ENCODE peak calls at places on chromosomes 5 and 9, in seven cellular contexts. N is mesendoderm, B is IMR-90, K is neuronal stem cell, G is GM23248, J is adipocyte, M is astrocyte. A is an unnamed sample. For H3K4me1, the result is how much of the 10 kb centered on the place peaks cover.

GRCh38 chr5:40405230-40405629 is 274.5 kb upstream of the PTGER4 start:
- DNase-seq in N (no peak), B (no peak), K (no peak), G (no peak), J (no peak), M (no peak), A (no peak)

GRCh38 chr9:22211588-22212360 is 202.7 kb upstream of the CDKN2B start:
- DNase-seq in N (no peak), B (peak), K (no peak), G (peak), J (peak), M (peak), A (peak)

GRCh38 chr9:35827486-35827885 is 1.0 kb downstream of the FAM221B start:
- DNase-seq in N (no peak), B (peak), K (no peak), G (peak), J (peak), M (peak), A (peak)

GRCh38 chr9:130186839-130187522 is 14.8 kb downstream of the NCS1 start:
- DNase-seq in N (peak), B (peak), K (no peak), G (peak), J (peak), M (peak), A (peak)

GRCh38 chr5:56610093-56610698 is 205.2 kb upstream of the MAP3K1 start:
- DNase-seq in N (peak), B (no peak), K (no peak), G (no peak), J (no peak), M (no peak), A (no peak)

GRCh38 chr9:120434532-120434931 is 145.4 kb downstream of the CDK5RAP2 start:
- DNase-seq in N (no peak), B (peak), K (no peak), G (peak), J (peak), M (peak), A (peak)

GRCh38 chr5:78797945-78798731 is 149.6 kb upstream of the LHFPL2 start:
- DNase-seq in N (no peak), B (no peak), K (no peak), G (peak), J (no peak), M (peak), A (no peak)

GRCh38 chr9:93677061-93677571 is 100.7 kb downstream of the PHF2 start:
- DNase-seq in N (no peak), B (no peak), K (no peak), G (no peak), J (no peak), M (no peak), A (no peak)

GRCh38 chr5:124461110-124461509 is 285.3 kb downstream of the ZNF608 start:
- DNase-seq in N (no peak), B (no peak), K (no peak), G (no peak), J (no peak), M (no peak), A (no peak)

GRCh38 chr9:85178486-85178885 is 509.0 kb downstream of the NTRK2 start:
- DNase-seq in N (peak), B (no peak), K (no peak), G (no peak), J (no peak), M (no peak), A (no peak)

GRCh38 chr5:151812757-151813309 is 41.1 kb downstream of the G3BP1 start:
- DNase-seq in N (no peak), B (peak), K (no peak), G (peak), J (peak), M (peak), A (peak)

GRCh38 chr5:151696470-151697061 is 9.9 kb upstream of the SPARC start:
- DNase-seq in N (peak), B (peak), K (no peak), G (peak), J (peak), M (peak), A (peak)

GRCh38 chr9:78919701-78920100 is 622.8 kb downstream of the PSAT1 start:
- DNase-seq in N (no peak), B (peak), K (no peak), G (no peak), J (no peak), M (peak), A (peak)

GRCh38 chr9:127035423-127035822 is 87.0 kb downstream of the ANGPTL2 start:
- DNase-seq in N (no peak), B (peak), K (no peak), G (peak), J (no peak), M (no peak), A (no peak)

GRCh38 chr9:127038531-127038930 is 83.9 kb downstream of the ANGPTL2 start:
- DNase-seq in N (no peak), B (no peak), K (no peak), G (no peak), J (no peak), M (no peak), A (no peak)

GRCh38 chr9:127035948-127036347 is 86.5 kb downstream of the ANGPTL2 start:
- DNase-seq in N (no peak), B (no peak), K (no peak), G (peak), J (peak), M (peak), A (peak)

GRCh38 chr9:127034691-127035090 is 87.7 kb downstream of the ANGPTL2 start:
- DNase-seq in N (no peak), B (no peak), K (no peak), G (no peak), J (no peak), M (no peak), A (no peak)

DNA sequence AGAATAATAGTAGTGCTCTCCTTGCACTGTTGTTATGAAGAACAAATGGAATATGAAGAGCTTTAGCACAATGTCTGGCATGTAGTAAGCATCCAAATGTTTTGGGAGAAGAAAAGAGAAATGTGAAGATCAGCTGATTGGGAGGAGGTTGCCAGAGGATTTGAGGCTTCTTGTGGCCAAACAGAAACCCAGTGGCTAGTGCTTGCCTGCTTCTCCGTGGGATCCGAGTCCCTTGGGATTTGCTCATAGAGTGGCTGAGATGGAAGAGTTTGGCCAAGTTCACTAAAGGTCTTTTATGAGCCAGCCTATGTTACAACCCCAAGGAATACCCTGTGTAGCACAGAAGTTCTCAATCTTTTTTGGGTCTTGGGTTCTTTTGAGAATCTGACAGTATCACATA is 86.0 kb downstream of the ANGPTL2 start:
- DNase-seq in N (no peak), B (no peak), K (no peak), G (no peak), J (no peak), M (no peak), A (no peak)
- H3K9ac ChIP-seq in N (no peak), B (no peak), K (no peak), G (no peak), J (peak), M (no peak), A (peak)

GRCh38 chr5:1110930-1111726 is 735 bp downstream of the SLC12A7 start:
- DNase-seq in N (peak), B (no peak), K (peak), G (peak), J (peak), M (no peak), A (no peak)

GRCh38 chr5:1108008-1108864 is 3.6 kb downstream of the SLC12A7 start:
- DNase-seq in N (no peak), B (no peak), K (no peak), G (no peak), J (no peak), M (no peak), A (no peak)

GRCh38 chr5:1110260-1110929 is 1.5 kb downstream of the SLC12A7 start:
- DNase-seq in N (no peak), B (no peak), K (no peak), G (no peak), J (no peak), M (no peak), A (no peak)

GRCh38 chr5:1108865-1109174 is 3.0 kb downstream of the SLC12A7 start:
- DNase-seq in N (no peak), B (no peak), K (no peak), G (no peak), J (no peak), M (no peak), A (no peak)

DNA sequence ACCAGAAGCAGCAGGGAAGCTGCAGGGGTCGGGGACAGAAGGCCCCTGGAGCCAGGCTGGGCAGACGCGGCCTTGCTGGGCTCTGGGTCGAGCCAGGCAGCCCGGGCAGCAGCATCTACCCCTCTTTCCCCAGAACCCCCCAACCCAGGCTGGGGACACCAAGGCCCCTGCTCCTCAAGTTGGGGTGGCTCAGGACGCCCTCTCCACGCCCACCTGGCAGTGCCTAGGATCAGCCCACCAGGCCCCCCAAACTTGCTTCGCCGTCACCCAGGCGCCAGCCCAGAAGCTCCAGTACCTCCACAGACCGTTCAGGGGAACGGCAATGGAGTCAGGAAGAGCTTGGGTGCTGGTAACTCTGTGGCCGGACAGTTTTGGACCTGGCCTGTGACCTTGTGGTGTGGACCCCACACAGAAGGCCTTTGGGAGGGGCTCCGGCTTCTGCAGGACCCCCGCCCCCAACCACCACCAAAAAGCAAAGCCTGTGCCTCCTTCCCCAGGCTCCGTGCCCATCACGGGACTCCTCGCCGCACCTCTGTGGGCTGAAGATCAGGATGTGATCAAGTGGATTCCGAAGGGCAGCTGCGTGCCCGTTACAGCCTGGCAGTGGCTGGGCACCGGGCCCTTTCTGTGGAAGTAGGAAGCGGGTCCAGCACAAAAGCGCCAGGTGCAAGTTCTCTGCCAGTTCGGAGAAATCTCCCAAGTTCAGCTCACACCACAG is 2.2 kb downstream of the SLC12A7 start:
- DNase-seq in N (no peak), B (no peak), K (no peak), G (no peak), J (no peak), M (no peak), A (no peak)
- H3K4me1 ChIP-seq in N (under half), B (under half), K (under half), G (under half), J (under half), M (under half), A (under half)

GRCh38 chr9:27154923-27155322 is 45.9 kb downstream of the TEK start:
- DNase-seq in N (peak), B (peak), K (no peak), G (peak), J (peak), M (peak), A (peak)

GRCh38 chr9:27150758-27151431 is 41.9 kb downstream of the TEK start:
- DNase-seq in N (no peak), B (peak), K (no peak), G (peak), J (peak), M (peak), A (peak)

GRCh38 chr9:27157086-27157485 is 48.1 kb downstream of the TEK start:
- DNase-seq in N (no peak), B (no peak), K (no peak), G (peak), J (peak), M (no peak), A (no peak)

GRCh38 chr9:27152398-27152715 is 43.3 kb downstream of the TEK start:
- DNase-seq in N (no peak), B (no peak), K (no peak), G (no peak), J (no peak), M (no peak), A (no peak)

DNA sequence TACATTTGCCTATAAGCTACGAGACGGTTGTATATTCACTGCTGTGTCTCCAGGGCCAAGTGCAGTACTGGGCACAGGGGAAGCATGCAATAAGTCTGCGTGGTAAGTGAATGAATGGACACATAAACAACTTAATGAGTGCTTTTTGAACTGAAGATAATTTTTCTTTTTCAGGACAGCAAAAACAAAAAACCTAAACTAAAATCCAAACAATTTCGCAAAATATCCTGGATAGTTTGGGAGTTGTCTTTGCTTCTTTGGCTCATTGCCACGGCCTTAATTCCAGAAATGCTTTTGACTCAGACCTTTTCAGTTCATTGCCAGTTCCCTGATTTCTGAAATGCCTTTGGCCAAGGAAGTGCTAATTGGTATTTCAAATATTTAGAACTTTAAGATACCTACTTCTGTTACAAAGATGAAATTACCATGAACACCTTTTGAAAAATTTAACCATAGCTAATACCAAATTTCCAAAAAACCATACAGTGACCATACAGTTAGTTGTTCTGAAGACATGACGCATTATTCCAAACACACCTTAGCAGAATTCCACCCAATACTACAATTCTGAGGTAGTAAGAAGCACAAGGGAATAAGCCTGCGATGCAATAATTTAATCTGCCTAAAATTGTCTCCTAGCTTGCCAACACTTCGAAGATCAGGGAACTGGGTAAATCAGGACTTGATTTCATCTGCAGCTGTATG is 42.8 kb downstream of the TEK start:
- DNase-seq in N (peak), B (peak), K (no peak), G (peak), J (peak), M (peak), A (peak)
- H3K9ac ChIP-seq in N (no peak), B (peak), K (no peak), G (no peak), J (no peak), M (no peak), A (no peak)

GRCh38 chr5:150070821-150071220 is 15.5 kb downstream of the CSF1R start:
- DNase-seq in N (no peak), B (no peak), K (no peak), G (no peak), J (no peak), M (no peak), A (no peak)
- H3K4me1 ChIP-seq in N (under half), B (under half), K (under half), G (under half), J (under half), M (under half), A (under half)

GRCh38 chr5:67648201-67648671 is 451.6 kb upstream of the CD180 start:
- DNase-seq in N (no peak), B (no peak), K (no peak), G (peak), J (peak), M (peak), A (peak)
- H3K9ac ChIP-seq in N (no peak), B (no peak), K (no peak), G (no peak), J (peak), M (no peak), A (no peak)

A was measured in fibroblast of lung.